ENCODE peak calls at places on chromosomes 16 and 17, in five cellular contexts. Q is mesendoderm; L is CD4-positive, alpha-beta T cell; S is endothelial cell of umbilical vein; Z is sigmoid colon. V is an unnamed sample.

GRCh38 chr16:24516900-24517669 is 22.3 kb upstream of the RBBP6 start:
- DNase-seq in Z (peak; percentile 90), S (peak; percentile 89), Q (peak; percentile 87), L (peak; percentile 66), V (no peak)

GRCh38 chr17:78651551-78651950 is 74.4 kb upstream of the DNAH17 start:
- DNase-seq in S (no peak), L (no peak), Z (no peak), Q (no peak), V (no peak)

GRCh38 chr17:74778960-74779359 is 2.8 kb upstream of the NAT9 start:
- DNase-seq in Z (no peak), L (no peak), Q (no peak), S (no peak), V (no peak)

GRCh38 chr17:58614854-58615409 is 76.9 kb downstream of the TEX14 start:
- DNase-seq in S (no peak), L (no peak), Q (peak; percentile 39), Z (no peak), V (no peak)

GRCh38 chr16:78105517-78105916 is 6.1 kb downstream of the WWOX start:
- DNase-seq in Q (no peak), Z (no peak), S (no peak), L (no peak), V (no peak)

GRCh38 chr17:80942360-80943345 is 49.0 kb upstream of the CHMP6 start:
- DNase-seq in L (no peak), Q (no peak), S (no peak), Z (peak; percentile 99), V (peak; percentile 54)

GRCh38 chr16:51048544-51048943 is 102.5 kb downstream of the SALL1 start:
- DNase-seq in S (no peak), L (no peak), Q (peak; percentile 70), Z (no peak), V (no peak)

GRCh38 chr16:57266531-57267268 is 17.8 kb downstream of the PLLP start:
- DNase-seq in Z (no peak), Q (no peak), S (peak; percentile 27), L (peak; percentile 78), V (no peak)

GRCh38 chr17:56834380-56835258 is 668 bp downstream of the DGKE start:
- DNase-seq in Z (peak; percentile 76), Q (peak; percentile 82), S (peak; percentile 51), L (peak; percentile 49), V (peak; percentile 75)

GRCh38 chr16:71384073-71384724 is 25.7 kb downstream of the CALB2 start:
- DNase-seq in Z (no peak), Q (no peak), L (no peak), S (no peak), V (no peak)

GRCh38 chr17:82808006-82808405 is 31.8 kb downstream of the ZNF750 start:
- DNase-seq in Z (no peak), Q (no peak), S (no peak), L (no peak), V (no peak)

GRCh38 chr17:7443499-7444485 is 1.1 kb upstream of the CHRNB1 start:
- DNase-seq in S (peak; percentile 14), L (no peak), Q (no peak), Z (no peak), V (no peak)

GRCh38 chr16:57786632-57787518 is 15.4 kb downstream of the KIFC3 start:
- DNase-seq in S (no peak), Q (no peak), L (no peak), Z (peak; percentile 90), V (no peak)

GRCh38 chr16:3674513-3675295 is 20.2 kb downstream of the DNASE1 start:
- DNase-seq in S (no peak), L (no peak), Q (peak; percentile 13), Z (no peak), V (no peak)

GRCh38 chr16:3673201-3673600 is 18.7 kb downstream of the DNASE1 start:
- DNase-seq in L (no peak), S (no peak), Q (no peak), Z (no peak), V (peak; percentile 57)

GRCh38 chr16:3672571-3673041 is 18.1 kb downstream of the DNASE1 start:
- DNase-seq in S (no peak), L (no peak), Z (no peak), Q (no peak), V (peak; percentile 41)

GRCh38 chr16:3675601-3676130 is 21.2 kb downstream of the DNASE1 start:
- DNase-seq in S (no peak), L (no peak), Q (no peak), Z (no peak), V (no peak)

DNA sequence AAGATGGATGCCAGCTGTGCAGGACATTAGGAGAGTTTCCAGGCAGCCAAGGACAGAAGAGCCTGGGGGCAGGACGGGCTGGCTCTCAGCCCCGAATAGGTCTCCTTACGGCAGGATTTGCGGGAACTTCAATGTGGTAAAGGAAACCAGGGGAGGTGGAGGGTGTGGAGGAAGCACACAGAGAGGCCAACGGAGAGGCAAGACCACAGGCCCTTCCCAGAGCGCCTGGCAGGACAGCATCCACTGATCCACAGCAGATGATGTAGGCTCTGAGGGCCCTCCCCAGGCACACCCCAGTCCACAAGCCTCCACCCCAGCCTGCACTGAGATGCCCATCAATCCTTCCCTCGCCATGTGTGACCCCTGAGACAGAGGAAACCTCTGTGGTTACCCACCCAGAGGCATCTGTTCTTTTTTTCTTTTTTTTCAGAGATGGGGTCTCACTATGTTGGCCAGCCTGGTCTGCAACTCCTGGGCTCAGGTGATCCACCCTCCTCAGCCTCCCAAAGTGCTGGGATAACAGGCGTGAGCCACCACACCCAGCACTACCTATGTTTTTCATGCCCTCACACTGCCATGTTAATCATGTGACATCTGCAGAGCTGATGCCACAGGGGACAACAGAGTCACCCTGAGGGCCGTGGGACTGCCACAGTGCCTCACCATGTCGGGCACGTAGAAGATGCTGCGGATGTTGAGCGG is 19.3 kb downstream of the DNASE1 start:
- DNase-seq in L (no peak), S (no peak), Z (no peak), Q (no peak), V (no peak)
- H3K27me3 ChIP-seq in L (no peaks in the 10 kb centered on the region), S (no peaks in the 10 kb centered on the region), Z (no peaks in the 10 kb centered on the region), Q (no peaks in the 10 kb centered on the region), V (no peaks in the 10 kb centered on the region)

DNA sequence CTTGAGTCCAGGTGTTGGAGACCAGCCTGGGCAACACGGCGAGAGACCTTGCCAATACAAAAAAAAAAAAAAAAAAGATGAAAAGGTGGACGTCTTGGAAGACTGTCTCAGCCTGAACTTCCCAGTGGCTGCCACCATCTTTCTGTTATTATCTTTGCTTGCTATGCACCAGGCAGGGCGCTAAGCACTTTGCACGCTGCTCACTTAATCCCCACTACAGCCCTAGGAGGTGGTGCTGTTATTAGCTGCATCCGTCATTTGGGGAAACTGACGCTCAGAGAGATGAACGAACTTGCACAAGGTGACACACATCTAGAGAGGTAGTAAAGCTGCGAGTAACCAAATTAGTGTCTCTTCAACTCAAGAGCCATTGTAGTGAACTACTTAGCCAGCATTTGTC is 708 bp upstream of the CPPED1 start:
- DNase-seq in S (no peak), L (no peak), Q (no peak), Z (no peak), V (no peak)
- H3K27ac ChIP-seq in S (no peak overlapping the region), L (no peak overlapping the region), Q (no peak overlapping the region), Z (no peak overlapping the region), V (no peak overlapping the region)

GRCh38 chr16:1107731-1108130 is 11.7 kb upstream of the C1QTNF8 start:
- DNase-seq in Q (no peak), S (no peak), L (no peak), Z (no peak), V (no peak)

GRCh38 chr16:1107141-1107540 is 11.1 kb upstream of the C1QTNF8 start:
- DNase-seq in Z (no peak), S (no peak), Q (no peak), L (no peak), V (no peak)

GRCh38 chr16:1106659-1107058 is 10.6 kb upstream of the C1QTNF8 start:
- DNase-seq in Q (no peak), S (no peak), Z (no peak), L (no peak), V (no peak)

GRCh38 chr16:1109648-1110047 is 13.6 kb upstream of the C1QTNF8 start:
- DNase-seq in S (no peak), Z (no peak), Q (no peak), L (no peak), V (no peak)

GRCh38 chr16:1108299-1109252 is 12.5 kb upstream of the C1QTNF8 start:
- DNase-seq in L (no peak), Z (peak; percentile 92), S (no peak), Q (no peak), V (no peak)
- H3K27me3 ChIP-seq in L (peaks cover 29% of the 10 kb centered on the region), Z (peaks cover 28% of the 10 kb centered on the region), S (no peaks in the 10 kb centered on the region), Q (no peaks in the 10 kb centered on the region), V (peaks cover 50% of the 10 kb centered on the region)

GRCh38 chr17:63082273-63082861 is 116.3 kb downstream of the TANC2 start:
- DNase-seq in Q (peak; percentile 21), Z (no peak), L (no peak), S (peak; percentile 58), V (no peak)
- H3K27ac ChIP-seq in Q (no peak overlapping the region), Z (no peak overlapping the region), L (no peak overlapping the region), S (no peak overlapping the region), V (peak overlapping the region; percentile 18)

GRCh38 chr16:88792078-88792550 is 7.1 kb upstream of the PIEZO1 start:
- DNase-seq in L (no peak), Q (no peak), S (no peak), Z (no peak), V (peak; percentile 65)
- H3K27me3 ChIP-seq in L (no peaks in the 10 kb centered on the region), Q (no peaks in the 10 kb centered on the region), S (no peaks in the 10 kb centered on the region), Z (peaks cover 36% of the 10 kb centered on the region), V (peaks cover 4% of the 10 kb centered on the region)

GRCh38 chr16:67269766-67270165 is 9.6 kb upstream of the PLEKHG4 start:
- DNase-seq in Z (peak; percentile 59), S (peak; percentile 33), L (no peak), Q (peak; percentile 79), V (peak; percentile 44)
- H3K27ac ChIP-seq in Z (no peak overlapping the region), S (peak overlapping the region; percentile 66), L (no peak overlapping the region), Q (no peak overlapping the region), V (no peak overlapping the region)

V was measured in RWPE2.